ENCODE peak calls at places on chromosomes 11 and 22, in five cellular contexts. P is NCI-H2107; N is lower leg skin; J is activated CD8-positive, alpha-beta memory T cell treated with anti-CD3 and anti-CD28 coated beads for 24 hours; D is DMS79. H is an unnamed sample.

GRCh38 chr11:118142081-118142480 is 10.5 kb downstream of the SCN4B start:
- DNase-seq in P (no peak), N (no peak), J (no peak), D (no peak), H (no peak)

GRCh38 chr22:29804985-29805384 is 33.1 kb downstream of the ASCC2 start:
- DNase-seq in P (no peak), N (no peak), J (no peak), D (no peak), H (no peak)

GRCh38 chr11:108525161-108525560 is 27.0 kb upstream of the POGLUT3 start:
- DNase-seq in P (no peak), N (no peak), J (no peak), D (no peak), H (no peak)

GRCh38 chr11:61384271-61385242 is 7.8 kb upstream of the TMEM216 start:
- DNase-seq in P (no peak), N (no peak), J (no peak), D (no peak), H (no peak)

GRCh38 chr11:74388678-74389327 is 9.4 kb downstream of the PGM2L1 start:
- DNase-seq in P (no peak), N (no peak), J (peak), D (peak), H (no peak)

GRCh38 chr11:2097998-2098690 is 41.0 kb downstream of the IGF2 start:
- DNase-seq in P (no peak), N (no peak), J (no peak), D (no peak), H (no peak)

GRCh38 chr11:106276859-106277436 is 199.5 kb downstream of the AASDHPPT start:
- DNase-seq in P (no peak), N (no peak), J (no peak), D (no peak), H (no peak)

GRCh38 chr11:76234704-76235232 is 28.5 kb upstream of the WNT11 start:
- DNase-seq in P (no peak), N (peak), J (peak), D (no peak), H (peak)

GRCh38 chr22:39818050-39818449 is 75.5 kb downstream of the ENTHD1 start:
- DNase-seq in P (no peak), N (no peak), J (no peak), D (no peak), H (no peak)

GRCh38 chr11:115930276-115930675 is 426.1 kb upstream of the CADM1 start:
- DNase-seq in P (no peak), N (no peak), J (no peak), D (no peak), H (no peak)

GRCh38 chr22:19884954-19885751 is 30.5 kb upstream of the GNB1L start:
- DNase-seq in P (no peak), N (no peak), J (no peak), D (no peak), H (no peak)

GRCh38 chr22:26529345-26529744 is 17.1 kb upstream of the TFIP11 start:
- DNase-seq in P (no peak), N (no peak), J (no peak), D (no peak), H (no peak)

GRCh38 chr11:93476796-93477195 is 66.4 kb downstream of the SMCO4 start:
- DNase-seq in P (no peak), N (no peak), J (no peak), D (no peak), H (no peak)

GRCh38 chr11:76140912-76141574 is 65.3 kb downstream of the WNT11 start:
- DNase-seq in P (no peak), N (no peak), J (no peak), D (no peak), H (no peak)

GRCh38 chr11:118928108-118928869 is 2.6 kb upstream of the BCL9L start:
- DNase-seq in P (peak), N (peak), J (peak), D (peak), H (peak)

GRCh38 chr11:117391181-117391580 is 63.5 kb downstream of the CEP164 start:
- DNase-seq in P (no peak), N (peak), J (no peak), D (no peak), H (no peak)

GRCh38 chr22:25348391-25348790 is 129.0 kb downstream of the CRYBB2 start:
- DNase-seq in P (no peak), N (peak), J (no peak), D (no peak), H (no peak)

GRCh38 chr11:125167292-125167953 is 2.9 kb downstream of the PKNOX2 start:
- DNase-seq in P (no peak), N (peak), J (no peak), D (no peak), H (no peak)

GRCh38 chr11:92653448-92653847 is 316.0 kb upstream of the MTNR1B start:
- DNase-seq in P (no peak), N (no peak), J (no peak), D (no peak), H (no peak)

GRCh38 chr11:11425806-11426205 is 72.8 kb upstream of the CSNK2A3 start:
- DNase-seq in P (no peak), N (no peak), J (no peak), D (no peak), H (no peak)